ENCODE peak calls at places on chromosomes 6 and 20, in four cellular contexts. R is upper lobe of right lung, X is esophagus muscularis mucosa, N is AG09309. L is an unnamed sample.

GRCh38 chr6:109304284-109305015 is 77.8 kb downstream of the CD164 start:
- DNase-seq in R (no peak), X (no peak), N (no peak), L (no peak)

GRCh38 chr6:34570066-34570833 is 14.1 kb upstream of the SPDEF start:
- DNase-seq in R (no peak), X (no peak), N (no peak), L (no peak)

GRCh38 chr6:29589423-29590048 is 4.6 kb downstream of the OR2H2 start:
- DNase-seq in R (no peak), X (no peak), N (no peak), L (no peak)

GRCh38 chr6:43817192-43817591 is 47.2 kb downstream of the VEGFA start:
- DNase-seq in R (no peak), X (no peak), N (no peak), L (no peak)

GRCh38 chr6:25698631-25699030 is 46.6 kb downstream of the SCGN start:
- DNase-seq in R (no peak), X (no peak), N (no peak), L (no peak)

GRCh38 chr6:113695506-113695905 is 161.6 kb upstream of the MARCKS start:
- DNase-seq in R (no peak), X (no peak), N (peak; percentile 92), L (no peak)

GRCh38 chr6:168239374-168239773 is 80.2 kb downstream of the DACT2 start:
- DNase-seq in R (no peak), X (no peak), N (no peak), L (no peak)

GRCh38 chr20:63183422-63184146 is 32.3 kb downstream of the YTHDF1 start:
- DNase-seq in R (no peak), X (no peak), N (no peak), L (no peak)

GRCh38 chr6:125944434-125944816 is 12.1 kb upstream of the HINT3 start:
- DNase-seq in R (peak; percentile 78), X (no peak), N (no peak), L (no peak)

GRCh38 chr6:169738204-169738971 is 13.0 kb downstream of the DYNLT2 start:
- DNase-seq in R (no peak), X (no peak), N (no peak), L (no peak)

GRCh38 chr6:111957623-111958315 is 84.5 kb upstream of the FYN start:
- DNase-seq in R (no peak), X (peak; percentile 74), N (no peak), L (no peak)

GRCh38 chr20:36817496-36817895 is 43.9 kb upstream of the DSN1 start:
- DNase-seq in R (no peak), X (no peak), N (no peak), L (no peak)

GRCh38 chr20:10498196-10498595 is 63.1 kb downstream of the SLX4IP start:
- DNase-seq in R (no peak), X (no peak), N (no peak), L (no peak)

GRCh38 chr6:108222504-108222903 is 38.3 kb downstream of the SNX3 start:
- DNase-seq in R (no peak), X (no peak), N (no peak), L (no peak)

GRCh38 chr6:11938285-11938890 is 73.7 kb upstream of the HIVEP1 start:
- DNase-seq in R (no peak), X (no peak), N (no peak), L (no peak)

GRCh38 chr20:50194831-50195523 is 4.3 kb downstream of the CEBPB start:
- DNase-seq in R (no peak), X (no peak), N (no peak), L (no peak)

GRCh38 chr6:28643017-28643740 is 117.5 kb downstream of the GPX5 start:
- DNase-seq in R (no peak), X (no peak), N (no peak), L (no peak)

GRCh38 chr6:12291785-12292604 is 1.8 kb downstream of the EDN1 start:
- DNase-seq in R (no peak), X (no peak), N (no peak), L (no peak)

GRCh38 chr6:36625161-36625919 is 31.2 kb downstream of the SRSF3 start:
- DNase-seq in R (peak; percentile 0), X (no peak), N (peak; percentile 46), L (peak; percentile 83)

GRCh38 chr6:5580736-5581568 is 319.6 kb downstream of the FARS2 start:
- DNase-seq in R (no peak), X (no peak), N (no peak), L (no peak)

GRCh38 chr6:5583528-5583927 is 322.2 kb downstream of the FARS2 start:
- DNase-seq in R (no peak), X (no peak), N (no peak), L (no peak)

GRCh38 chr6:5584072-5584471 is 322.8 kb downstream of the FARS2 start:
- DNase-seq in R (no peak), X (no peak), N (peak; percentile 52), L (no peak)

GRCh38 chr6:5587648-5588047 is 326.3 kb downstream of the FARS2 start:
- DNase-seq in R (no peak), X (no peak), N (no peak), L (no peak)

GRCh38 chr6:5582758-5583157 is 321.4 kb downstream of the FARS2 start:
- DNase-seq in R (no peak), X (no peak), N (no peak), L (no peak)
- TF ChIP-seq CTCF in R (no peak), X (no peak), N (no peak), L (no peak)

GRCh38 chr6:31079656-31080261 is 32.6 kb downstream of the C6orf15 start:
- DNase-seq in R (peak; percentile 66), X (no peak), N (no peak), L (no peak)
- TF ChIP-seq CTCF in R (peak; percentile 85), X (peak; percentile 91), N (peak; percentile 84), L (peak; percentile 64)

GRCh38 chr6:127420558-127420957 is 38.6 kb downstream of the KIAA0408 start:
- DNase-seq in R (no peak), X (no peak), N (peak; percentile 73), L (no peak)
- TF ChIP-seq CTCF in R (peak; percentile 55), X (peak; percentile 51), N (peak; percentile 47), L (no peak)

GRCh38 chr6:7673063-7673536 is 52.8 kb upstream of the BMP6 start:
- DNase-seq in R (peak; percentile 68), X (no peak), N (peak; percentile 27), L (no peak)
- TF ChIP-seq CTCF in R (no peak), X (no peak), N (peak; percentile 22), L (no peak)

L was measured in coronary artery.